ENCODE peak calls at places on chromosomes 6 and 20, in four cellular contexts. G is WTC11, Q is HFF-Myc, I is astrocyte of the cerebellum. A is an unnamed sample.

GRCh38 chr20:52025938-52026337 is 165.6 kb downstream of the ZFP64 start:
- DNase-seq in I (no peak), G (no peak), Q (no peak), A (no peak)

GRCh38 chr6:423799-424345 is 32.3 kb downstream of the IRF4 start:
- DNase-seq in I (no peak), G (peak), Q (no peak), A (no peak)

GRCh38 chr20:61798632-61799031 is 267.0 kb downstream of the TAF4 start:
- DNase-seq in G (no peak), I (no peak), Q (no peak), A (no peak)

GRCh38 chr6:21151178-21151956 is 442.2 kb upstream of the SOX4 start:
- DNase-seq in Q (no peak), I (no peak), G (no peak), A (no peak)

GRCh38 chr20:24497851-24498250 is 28.4 kb downstream of the SYNDIG1 start:
- DNase-seq in I (peak), Q (no peak), G (no peak), A (no peak)

GRCh38 chr6:169723991-169724553 is at the start of gene PHF10:
- DNase-seq in Q (no peak), G (peak), I (no peak), A (no peak)

GRCh38 chr6:170165501-170166117 is 125.3 kb downstream of the DLL1 start:
- DNase-seq in G (no peak), I (no peak), Q (no peak), A (no peak)

GRCh38 chr20:2005359-2005758 is 11.5 kb upstream of the PDYN start:
- DNase-seq in Q (no peak), G (no peak), I (no peak), A (peak)

GRCh38 chr6:125439512-125439911 is 137.7 kb upstream of the HDDC2 start:
- DNase-seq in G (no peak), Q (no peak), I (no peak), A (no peak)

GRCh38 chr6:29656157-29656556 is 735 bp upstream of the MOG start:
- DNase-seq in I (no peak), G (no peak), Q (no peak), A (no peak)

GRCh38 chr6:16438677-16439615 is 200.6 kb downstream of the GMPR start:
- DNase-seq in Q (peak), G (no peak), I (no peak), A (no peak)

GRCh38 chr20:19079536-19080299 is 132.7 kb upstream of the SLC24A3 start:
- DNase-seq in I (no peak), Q (no peak), G (no peak), A (no peak)

GRCh38 chr20:50009521-50010454 is 27.0 kb downstream of the SNAI1 start:
- DNase-seq in Q (no peak), I (no peak), G (peak), A (no peak)

GRCh38 chr20:35135867-35136586 is 11.1 kb downstream of the EDEM2 start:
- DNase-seq in I (no peak), G (no peak), Q (no peak), A (peak)

GRCh38 chr6:106128981-106129761 is 43.0 kb downstream of the PRDM1 start:
- DNase-seq in I (peak), G (no peak), Q (peak), A (peak)

GRCh38 chr20:48742233-48742632 is 85.6 kb downstream of the PREX1 start:
- DNase-seq in G (no peak), I (no peak), Q (no peak), A (no peak)

GRCh38 chr20:18727032-18727508 is 86.5 kb upstream of the SCP2D1 start:
- DNase-seq in G (no peak), I (no peak), Q (no peak), A (no peak)

GRCh38 chr6:52261229-52261628 is 16.9 kb upstream of the IL17F start:
- DNase-seq in G (no peak), Q (peak), I (no peak), A (peak)

GRCh38 chr6:73722318-73723060 is 26.5 kb downstream of the CD109 start:
- DNase-seq in G (no peak), Q (peak), I (no peak), A (peak)

GRCh38 chr6:74249658-74250057 is 553.7 kb downstream of the CD109 start:
- DNase-seq in Q (peak), G (no peak), I (peak), A (peak)

GRCh38 chr6:154382707-154383106 is 26.1 kb upstream of the IPCEF1 start:
- DNase-seq in G (no peak), I (no peak), Q (no peak), A (no peak)

GRCh38 chr20:7406671-7407070 is 533.6 kb downstream of the HAO1 start:
- DNase-seq in G (no peak), I (no peak), Q (no peak), A (no peak)

GRCh38 chr6:404685-405423 is 13.3 kb downstream of the IRF4 start:
- DNase-seq in I (no peak), G (no peak), Q (no peak), A (no peak)

GRCh38 chr6:118902731-118903130 is 8.8 kb downstream of the ASF1A start:
- DNase-seq in Q (no peak), G (no peak), I (no peak), A (peak)

GRCh38 chr20:39861381-39861780 is 827.7 kb downstream of the MAFB start:
- DNase-seq in G (no peak), Q (no peak), I (no peak), A (no peak)

GRCh38 chr20:44056010-44056698 is 130.8 kb downstream of the JPH2 start:
- DNase-seq in Q (no peak), I (no peak), G (peak), A (no peak)

GRCh38 chr20:19212524-19213502 is at the start of gene SLC24A3:
- DNase-seq in I (no peak), G (peak), Q (no peak), A (no peak)

GRCh38 chr6:854405-855073 is 161.6 kb upstream of the EXOC2 start:
- DNase-seq in G (no peak), I (no peak), Q (peak), A (no peak)

GRCh38 chr20:47502801-47503239 is 1.1 kb downstream of the NCOA3 start:
- DNase-seq in Q (no peak), I (peak), G (no peak), A (peak)

GRCh38 chr6:47724300-47724699 is 25.9 kb downstream of the ADGRF4 start:
- DNase-seq in G (no peak), I (no peak), Q (no peak), A (no peak)

GRCh38 chr6:143125896-143126573 is 65.3 kb downstream of the AIG1 start:
- DNase-seq in Q (no peak), G (no peak), I (peak), A (peak)

GRCh38 chr6:29661071-29661470 is 4.2 kb downstream of the MOG start:
- DNase-seq in I (no peak), Q (no peak), G (no peak), A (no peak)

DNA sequence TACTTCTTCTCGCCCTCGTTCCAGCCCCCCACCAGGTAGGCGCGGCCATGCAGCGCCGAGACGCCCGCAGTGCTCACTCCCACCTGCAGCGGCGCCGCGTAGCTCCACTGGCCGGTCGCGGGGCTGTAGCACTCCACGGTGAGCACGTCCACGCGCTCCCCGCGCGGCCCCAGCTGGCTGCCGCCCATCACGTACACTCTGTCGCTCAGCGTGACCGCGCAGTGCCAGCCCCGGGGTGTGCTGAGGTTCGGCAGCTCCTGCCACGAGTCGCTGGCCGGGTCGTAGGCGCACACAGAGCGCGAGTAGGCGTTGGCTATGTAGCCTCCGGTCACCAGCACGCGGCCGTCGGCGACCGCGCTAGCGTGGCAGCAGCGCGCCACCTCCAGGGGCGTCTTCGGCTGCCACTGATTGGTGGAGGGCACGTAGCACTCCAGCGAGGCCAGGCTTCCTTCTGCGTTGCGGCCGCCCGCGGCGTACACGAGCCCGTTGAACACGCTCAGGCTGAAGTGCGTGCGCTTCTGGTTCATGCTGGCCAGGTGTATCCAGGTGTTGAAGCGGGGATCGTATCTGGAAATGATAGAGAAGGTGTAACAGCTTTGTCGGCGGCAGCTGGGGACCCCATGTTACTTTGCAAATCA is 13.7 kb downstream of the KLHL31 start:
- DNase-seq in G (peak), Q (peak), I (no peak), A (no peak)
- TF ChIP-seq CTCF in G (no peak), Q (no peak), I (peak), A (no peak)

GRCh38 chr6:69489970-69490369 is 306.8 kb downstream of the LMBRD1 start:
- DNase-seq in Q (no peak), G (no peak), I (no peak), A (no peak)

DNA sequence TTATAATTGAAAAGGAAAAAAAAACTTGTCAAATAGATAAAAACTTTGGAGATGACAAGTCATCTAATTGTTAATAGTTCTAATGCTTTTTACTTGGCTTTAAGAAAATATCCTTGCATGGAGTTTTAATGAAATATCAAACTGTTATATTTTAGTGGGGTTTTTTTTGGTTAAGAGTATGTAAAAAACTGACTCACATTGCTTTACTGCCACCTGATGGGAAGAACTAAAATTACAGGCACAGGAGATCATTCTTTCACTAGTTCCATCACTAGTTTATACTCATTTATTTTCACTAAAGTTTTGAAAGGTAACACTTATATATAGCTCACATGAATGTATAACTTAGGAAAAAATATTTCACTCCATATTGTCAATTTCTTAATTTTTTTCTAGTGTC is 309.1 kb downstream of the LMBRD1 start:
- DNase-seq in I (no peak), Q (no peak), G (no peak), A (no peak)
- TF ChIP-seq CTCF in I (no peak), Q (no peak), G (peak), A (peak)

GRCh38 chr6:10843554-10843953 is 5.2 kb upstream of the MAK start:
- DNase-seq in Q (no peak), I (no peak), G (no peak), A (no peak)

GRCh38 chr6:10852281-10852965 is 14.1 kb upstream of the MAK start:
- DNase-seq in G (no peak), Q (no peak), I (no peak), A (no peak)

GRCh38 chr6:10850728-10851127 is 12.4 kb upstream of the MAK start:
- DNase-seq in G (no peak), I (no peak), Q (no peak), A (no peak)

GRCh38 chr6:10847684-10848083 is 9.3 kb upstream of the MAK start:
- DNase-seq in G (no peak), Q (no peak), I (no peak), A (no peak)
- TF ChIP-seq CTCF in G (no peak), Q (no peak), I (no peak), A (peak)

GRCh38 chr6:38671885-38672467 is 31.0 kb downstream of the GLO1 start:
- DNase-seq in I (peak), G (no peak), Q (peak), A (peak)
- TF ChIP-seq CTCF in I (peak), G (peak), Q (peak), A (peak)

DNA sequence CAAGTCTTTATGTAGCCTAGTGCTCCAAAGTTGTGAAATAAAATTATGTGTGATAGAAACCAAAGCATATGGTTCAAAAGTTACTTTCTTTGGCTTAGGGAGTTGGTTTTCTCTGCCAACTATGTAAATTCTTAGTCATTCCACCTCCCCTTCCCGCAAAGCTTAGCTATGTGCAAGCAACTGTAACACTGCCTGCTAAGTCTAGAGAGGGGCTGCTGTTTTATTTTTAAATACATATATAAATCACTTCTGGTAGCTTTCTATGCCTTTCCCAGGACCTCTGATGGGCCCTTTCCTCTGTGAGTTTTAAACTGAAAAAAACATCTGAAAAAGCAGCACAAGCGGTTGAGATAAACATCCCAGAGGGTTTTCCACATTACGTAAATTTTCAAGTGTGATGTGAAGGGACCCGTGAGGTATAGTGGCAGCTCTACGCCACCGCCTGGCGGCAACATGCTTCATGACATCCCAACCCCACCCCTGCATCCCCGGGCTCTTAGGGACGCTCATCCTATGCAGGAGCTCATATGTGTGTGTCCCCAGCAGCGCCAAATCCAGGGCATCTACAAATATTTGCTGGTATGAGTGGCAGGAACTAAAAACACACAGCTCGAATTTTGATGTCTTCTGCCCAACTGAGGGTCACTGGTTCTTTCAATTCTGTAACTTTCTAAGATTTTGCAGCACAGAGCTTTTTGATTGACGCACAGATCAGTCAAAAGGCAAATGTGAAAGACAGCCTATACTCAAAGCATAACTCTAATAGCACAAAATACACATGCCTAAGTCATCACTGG is 12.8 kb downstream of the SAYSD1 start:
- DNase-seq in G (peak), Q (no peak), I (peak), A (no peak)
- TF ChIP-seq CTCF in G (peak), Q (peak), I (peak), A (no peak)

GRCh38 chr6:31794866-31795615 is 511 bp downstream of the VARS1 start:
- DNase-seq in G (no peak), Q (no peak), I (no peak), A (peak)

GRCh38 chr6:31796993-31797385 is 1.4 kb upstream of the VARS1 start:
- DNase-seq in Q (no peak), I (no peak), G (no peak), A (no peak)

GRCh38 chr6:31794294-31794865 is 1.2 kb downstream of the VARS1 start:
- DNase-seq in I (no peak), Q (no peak), G (no peak), A (peak)

GRCh38 chr6:31797607-31798006 is 2.1 kb upstream of the VARS1 start:
- DNase-seq in Q (no peak), I (no peak), G (no peak), A (no peak)

DNA sequence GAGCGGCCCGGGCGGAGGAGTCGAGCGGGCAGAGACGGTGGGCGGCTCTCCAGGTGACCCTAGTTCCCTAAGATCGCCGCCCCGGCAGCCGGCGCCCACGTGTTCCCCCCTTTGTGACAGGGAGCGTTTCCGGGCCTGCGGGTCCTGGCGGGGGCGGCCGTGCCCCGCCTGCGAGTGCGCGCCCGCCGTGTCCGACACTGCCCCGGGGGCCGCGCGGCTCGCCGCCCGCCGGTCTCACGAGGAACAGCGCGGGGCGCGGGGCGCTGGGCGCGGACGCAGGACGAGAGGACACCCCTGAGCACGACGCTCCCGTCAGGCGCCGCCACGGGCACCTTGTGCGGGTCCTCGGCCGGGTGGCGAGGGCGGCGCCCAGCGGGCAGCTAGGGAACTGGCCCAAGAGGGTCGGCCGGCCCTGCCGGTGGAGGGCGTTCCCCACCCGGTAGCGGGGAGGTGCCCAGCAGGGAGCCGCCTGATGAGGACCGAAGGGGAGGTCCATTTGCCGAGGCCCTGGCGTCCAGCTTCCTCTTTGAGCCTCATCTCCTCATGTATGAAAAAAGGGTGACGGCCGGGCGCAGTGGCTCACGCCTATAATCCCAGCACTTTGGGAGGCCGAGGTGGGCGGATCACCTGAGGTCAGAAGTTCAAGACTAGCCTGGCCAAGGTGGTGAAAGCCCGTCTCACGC is at the start of gene VARS1:
- DNase-seq in Q (peak), I (peak), G (peak), A (peak)
- TF ChIP-seq CTCF in Q (peak), I (peak), G (peak), A (peak)

GRCh38 chr6:32181148-32181702 is 2.8 kb downstream of the AGER start:
- DNase-seq in I (no peak), Q (no peak), G (no peak), A (no peak)

GRCh38 chr6:32183030-32183429 is 1.0 kb downstream of the AGER start:
- DNase-seq in I (no peak), Q (no peak), G (no peak), A (no peak)

GRCh38 chr6:32183483-32184083 is 470 bp downstream of the AGER start:
- DNase-seq in I (no peak), Q (no peak), G (no peak), A (no peak)

GRCh38 chr6:32181890-32182529 is 2.0 kb downstream of the AGER start:
- DNase-seq in G (no peak), Q (no peak), I (no peak), A (no peak)

DNA sequence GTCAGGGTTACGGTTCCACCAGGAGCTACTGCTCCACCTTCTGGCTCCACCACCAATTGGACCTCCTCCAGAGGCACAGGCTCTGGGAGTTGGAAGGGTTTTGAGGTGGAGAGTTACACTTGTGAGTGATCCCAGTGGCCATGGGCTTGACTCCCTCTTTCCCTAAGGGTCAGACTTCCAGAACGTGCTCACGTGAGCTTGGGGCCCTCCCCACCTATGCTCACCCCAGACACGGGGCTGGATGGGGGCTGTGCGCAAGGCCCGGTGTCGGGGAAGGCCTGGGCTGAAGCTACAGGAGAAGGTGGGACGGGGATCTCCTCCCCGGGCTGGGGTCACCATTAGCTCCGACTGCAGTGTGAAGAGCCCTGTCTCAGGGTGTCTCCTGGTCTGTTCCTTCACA is 1.4 kb downstream of the AGER start:
- DNase-seq in I (no peak), Q (no peak), G (no peak), A (no peak)
- TF ChIP-seq CTCF in I (no peak), Q (no peak), G (no peak), A (no peak)